ENCODE peak calls at places on chromosomes 4 and X, in six cellular contexts. One of them, this sample, is unnamed.

GRCh38 chrX:9071031-9071650 is 37.2 kb upstream of the FAM9B start:
- DNase-seq in DMS53: no peak
- DNase-seq in NCI-H1105: no peak
- DNase-seq in MV-4-11: no peak
- DNase-seq in LoVo: no peak
- DNase-seq in amniotic stem cell: no peak
- DNase-seq in this sample: no peak

GRCh38 chr4:174590336-174590735 is 68.0 kb upstream of the HPGD start:
- DNase-seq in MV-4-11: no peak
- DNase-seq in amniotic stem cell: no peak
- DNase-seq in NCI-H1105: no peak
- DNase-seq in DMS53: no peak
- DNase-seq in LoVo: no peak
- DNase-seq in this sample: no peak

GRCh38 chr4:2300431-2300861 is 38.5 kb upstream of the MXD4 start:
- DNase-seq in MV-4-11: no peak
- DNase-seq in NCI-H1105: no peak
- DNase-seq in amniotic stem cell: no peak
- DNase-seq in LoVo: no peak
- DNase-seq in DMS53: no peak
- DNase-seq in this sample: no peak

GRCh38 chrX:83535417-83536244 is 27.5 kb downstream of the POU3F4 start:
- DNase-seq in LoVo: no peak
- DNase-seq in amniotic stem cell: no peak
- DNase-seq in NCI-H1105: peak
- DNase-seq in DMS53: peak
- DNase-seq in MV-4-11: no peak
- DNase-seq in this sample: no peak

GRCh38 chr4:25448379-25449109 is 71.5 kb downstream of the ANAPC4 start:
- DNase-seq in MV-4-11: no peak
- DNase-seq in DMS53: no peak
- DNase-seq in amniotic stem cell: peak
- DNase-seq in NCI-H1105: no peak
- DNase-seq in LoVo: no peak
- DNase-seq in this sample: no peak

GRCh38 chrX:15988661-15989603 is 134.3 kb upstream of the AP1S2 start:
- DNase-seq in MV-4-11: peak
- DNase-seq in LoVo: no peak
- DNase-seq in amniotic stem cell: no peak
- DNase-seq in DMS53: peak
- DNase-seq in NCI-H1105: no peak
- DNase-seq in this sample: peak

GRCh38 chr4:126338572-126338971 is 1023.8 kb downstream of the FAT4 start:
- DNase-seq in LoVo: no peak
- DNase-seq in NCI-H1105: no peak
- DNase-seq in DMS53: peak
- DNase-seq in MV-4-11: no peak
- DNase-seq in amniotic stem cell: no peak
- DNase-seq in this sample: no peak

GRCh38 chr4:121199742-121200561 is 35.8 kb upstream of the TNIP3 start:
- DNase-seq in amniotic stem cell: no peak
- DNase-seq in DMS53: no peak
- DNase-seq in NCI-H1105: no peak
- DNase-seq in MV-4-11: peak
- DNase-seq in LoVo: no peak
- DNase-seq in this sample: no peak

GRCh38 chr4:61273237-61273636 is 73.1 kb downstream of the ADGRL3 start:
- DNase-seq in amniotic stem cell: no peak
- DNase-seq in DMS53: no peak
- DNase-seq in NCI-H1105: no peak
- DNase-seq in LoVo: no peak
- DNase-seq in MV-4-11: peak
- DNase-seq in this sample: no peak

GRCh38 chr4:109735566-109736454 is 5.9 kb upstream of the PLA2G12A start:
- DNase-seq in MV-4-11: no peak
- DNase-seq in DMS53: peak
- DNase-seq in NCI-H1105: no peak
- DNase-seq in amniotic stem cell: no peak
- DNase-seq in LoVo: no peak
- DNase-seq in this sample: no peak

GRCh38 chr4:1644906-1645657 is 39.0 kb downstream of the FAM53A start:
- DNase-seq in LoVo: no peak
- DNase-seq in DMS53: no peak
- DNase-seq in NCI-H1105: no peak
- DNase-seq in MV-4-11: no peak
- DNase-seq in amniotic stem cell: no peak
- DNase-seq in this sample: no peak

GRCh38 chrX:95950679-95951078 is 734.0 kb upstream of the DIAPH2 start:
- DNase-seq in LoVo: no peak
- DNase-seq in MV-4-11: no peak
- DNase-seq in DMS53: peak
- DNase-seq in amniotic stem cell: no peak
- DNase-seq in NCI-H1105: no peak
- DNase-seq in this sample: no peak

GRCh38 chr4:39043697-39044363 is 11.6 kb upstream of the TMEM156 start:
- DNase-seq in MV-4-11: peak
- DNase-seq in DMS53: peak
- DNase-seq in NCI-H1105: no peak
- DNase-seq in amniotic stem cell: no peak
- DNase-seq in LoVo: no peak
- DNase-seq in this sample: no peak

GRCh38 chrX:71532078-71532752 is 689 bp upstream of the OGT start:
- DNase-seq in amniotic stem cell: no peak
- DNase-seq in NCI-H1105: no peak
- DNase-seq in DMS53: peak
- DNase-seq in LoVo: peak
- DNase-seq in MV-4-11: peak
- DNase-seq in this sample: no peak

GRCh38 chrX:100662791-100663190 is 18.8 kb downstream of the SRPX2 start:
- DNase-seq in DMS53: peak
- DNase-seq in NCI-H1105: no peak
- DNase-seq in MV-4-11: peak
- DNase-seq in amniotic stem cell: no peak
- DNase-seq in LoVo: no peak
- DNase-seq in this sample: no peak

GRCh38 chrX:136531951-136532350 is at the start of gene VGLL1:
- DNase-seq in LoVo: no peak
- DNase-seq in MV-4-11: no peak
- DNase-seq in NCI-H1105: no peak
- DNase-seq in amniotic stem cell: no peak
- DNase-seq in DMS53: no peak
- DNase-seq in this sample: no peak

GRCh38 chr4:179447308-179447707 is 2005.1 kb upstream of the AGA start:
- DNase-seq in LoVo: no peak
- DNase-seq in amniotic stem cell: no peak
- DNase-seq in NCI-H1105: no peak
- DNase-seq in MV-4-11: no peak
- DNase-seq in DMS53: no peak
- DNase-seq in this sample: no peak

GRCh38 chr4:89316931-89317366 is 9.3 kb upstream of the GPRIN3 start:
- DNase-seq in amniotic stem cell: no peak
- DNase-seq in DMS53: peak
- DNase-seq in LoVo: no peak
- DNase-seq in MV-4-11: peak
- DNase-seq in NCI-H1105: no peak
- DNase-seq in this sample: no peak

GRCh38 chr4:54588404-54588803 is 69.4 kb upstream of the KIT start:
- DNase-seq in MV-4-11: no peak
- DNase-seq in DMS53: no peak
- DNase-seq in NCI-H1105: no peak
- DNase-seq in amniotic stem cell: no peak
- DNase-seq in LoVo: no peak
- DNase-seq in this sample: no peak

GRCh38 chr4:91267543-91267942 is 1036.2 kb upstream of the GRID2 start:
- DNase-seq in MV-4-11: no peak
- DNase-seq in NCI-H1105: no peak
- DNase-seq in LoVo: peak
- DNase-seq in amniotic stem cell: no peak
- DNase-seq in DMS53: no peak
- DNase-seq in this sample: no peak

GRCh38 chrX:79117078-79117477 is 27.4 kb upstream of the GPR174 start:
- DNase-seq in DMS53: no peak
- DNase-seq in amniotic stem cell: no peak
- DNase-seq in LoVo: no peak
- DNase-seq in MV-4-11: peak
- DNase-seq in NCI-H1105: no peak
- DNase-seq in this sample: peak

GRCh38 chr4:26287748-26288147 is 33.1 kb upstream of the RBPJ start:
- DNase-seq in MV-4-11: peak
- DNase-seq in amniotic stem cell: no peak
- DNase-seq in LoVo: no peak
- DNase-seq in DMS53: no peak
- DNase-seq in NCI-H1105: no peak
- DNase-seq in this sample: no peak

GRCh38 chr4:176735300-176735699 is 57.4 kb downstream of the VEGFC start:
- DNase-seq in LoVo: no peak
- DNase-seq in DMS53: no peak
- DNase-seq in NCI-H1105: no peak
- DNase-seq in MV-4-11: no peak
- DNase-seq in amniotic stem cell: no peak
- DNase-seq in this sample: no peak

GRCh38 chrX:46298821-46299220 is 246.4 kb downstream of the ZNF674 start:
- DNase-seq in LoVo: no peak
- DNase-seq in DMS53: no peak
- DNase-seq in NCI-H1105: no peak
- DNase-seq in amniotic stem cell: no peak
- DNase-seq in MV-4-11: no peak
- DNase-seq in this sample: no peak

GRCh38 chr4:76366737-76367136 is 54.2 kb downstream of the CCDC158 start:
- DNase-seq in amniotic stem cell: no peak
- DNase-seq in LoVo: no peak
- DNase-seq in DMS53: no peak
- DNase-seq in MV-4-11: no peak
- DNase-seq in NCI-H1105: no peak
- DNase-seq in this sample: no peak

GRCh38 chr4:9762823-9763475 is 18.5 kb upstream of the DRD5 start:
- DNase-seq in DMS53: peak
- DNase-seq in NCI-H1105: peak
- DNase-seq in MV-4-11: peak
- DNase-seq in LoVo: peak
- DNase-seq in amniotic stem cell: no peak
- DNase-seq in this sample: peak

GRCh38 chr4:88028961-88029360 is 21.5 kb downstream of the PKD2 start:
- DNase-seq in DMS53: no peak
- DNase-seq in MV-4-11: peak
- DNase-seq in amniotic stem cell: no peak
- DNase-seq in LoVo: no peak
- DNase-seq in NCI-H1105: no peak
- DNase-seq in this sample: no peak

GRCh38 chr4:73978886-73979285 is 2.9 kb downstream of the PF4 start:
- DNase-seq in MV-4-11: no peak
- DNase-seq in NCI-H1105: no peak
- DNase-seq in amniotic stem cell: peak
- DNase-seq in LoVo: peak
- DNase-seq in DMS53: no peak
- DNase-seq in this sample: peak

GRCh38 chr4:20253799-20254409 is 2.2 kb downstream of the SLIT2 start:
- DNase-seq in amniotic stem cell: no peak
- DNase-seq in MV-4-11: no peak
- DNase-seq in LoVo: no peak
- DNase-seq in NCI-H1105: no peak
- DNase-seq in DMS53: peak
- DNase-seq in this sample: no peak

GRCh38 chr4:83931659-83932058 is 395.8 kb downstream of the GPAT3 start:
- DNase-seq in DMS53: no peak
- DNase-seq in NCI-H1105: no peak
- DNase-seq in LoVo: no peak
- DNase-seq in MV-4-11: no peak
- DNase-seq in amniotic stem cell: no peak
- DNase-seq in this sample: no peak

GRCh38 chr4:84932462-84932861 is 34.0 kb downstream of the WDFY3 start:
- DNase-seq in amniotic stem cell: no peak
- DNase-seq in LoVo: no peak
- DNase-seq in NCI-H1105: no peak
- DNase-seq in MV-4-11: peak
- DNase-seq in DMS53: no peak
- DNase-seq in this sample: no peak

GRCh38 chr4:12562016-12562415 is 922.1 kb downstream of the RAB28 start:
- DNase-seq in amniotic stem cell: no peak
- DNase-seq in MV-4-11: no peak
- DNase-seq in DMS53: no peak
- DNase-seq in LoVo: no peak
- DNase-seq in NCI-H1105: no peak
- DNase-seq in this sample: no peak